ENCODE peak calls at places on chromosomes 5 and 9, in six cellular contexts. A, O, R, M, J and L are unnamed samples. For H3K27me3, the result is how much of the 10 kb centered on the place peaks cover.

GRCh38 chr5:19709403-19709802 is 278.6 kb downstream of the CDH18 start:
- DNase-seq in A (no peak), R (no peak), M (no peak), O (no peak), J (no peak), L (no peak)

GRCh38 chr9:109329274-109330258 is 8.7 kb upstream of the EPB41L4B start:
- DNase-seq in M (no peak), R (no peak), O (no peak), A (peak), J (peak), L (no peak)

GRCh38 chr5:40585537-40586267 is 94.0 kb upstream of the PTGER4 start:
- DNase-seq in J (no peak), M (no peak), O (no peak), R (no peak), A (no peak), L (no peak)

GRCh38 chr5:154411338-154411737 is 34.5 kb upstream of the SAP30L start:
- DNase-seq in O (no peak), A (no peak), M (no peak), J (no peak), R (no peak), L (no peak)

GRCh38 chr5:135547590-135548254 is 12.0 kb upstream of the NEUROG1 start:
- DNase-seq in R (no peak), A (no peak), M (no peak), J (no peak), O (no peak), L (no peak)

GRCh38 chr5:1749346-1750124 is 50.1 kb downstream of the MRPL36 start:
- DNase-seq in M (no peak), J (peak), R (no peak), O (peak), A (no peak), L (no peak)

GRCh38 chr9:115952667-115953316 is 200.8 kb upstream of the PAPPA start:
- DNase-seq in J (no peak), R (no peak), O (no peak), M (peak), A (peak), L (no peak)

GRCh38 chr5:149298163-149298562 is 26.5 kb downstream of the AFAP1L1 start:
- DNase-seq in M (no peak), O (no peak), A (no peak), J (no peak), R (no peak), L (no peak)

GRCh38 chr5:156121234-156121633 is 205.7 kb upstream of the SGCD start:
- DNase-seq in M (no peak), R (no peak), J (no peak), A (peak), O (no peak), L (no peak)

GRCh38 chr9:133171161-133171955 is 7.6 kb upstream of the GBGT1 start:
- DNase-seq in O (no peak), A (no peak), J (no peak), M (no peak), R (no peak), L (no peak)

GRCh38 chr5:150188146-150188842 is 1.6 kb upstream of the SLC6A7 start:
- DNase-seq in A (no peak), J (no peak), O (no peak), M (no peak), R (no peak), L (no peak)

GRCh38 chr9:105116047-105116868 is 128.2 kb upstream of the SLC44A1 start:
- DNase-seq in J (peak), O (no peak), M (no peak), R (peak), A (no peak), L (peak)

GRCh38 chr9:100581661-100582060 is 3.8 kb downstream of the CAVIN4 start:
- DNase-seq in J (no peak), A (no peak), O (no peak), R (no peak), M (no peak), L (no peak)

GRCh38 chr5:97062046-97062445 is 80.4 kb downstream of the LIX1 start:
- DNase-seq in A (no peak), M (no peak), R (no peak), O (no peak), J (peak), L (no peak)

GRCh38 chr9:37988041-37988440 is 81.0 kb downstream of the SHB start:
- DNase-seq in A (no peak), O (no peak), J (no peak), R (no peak), M (no peak), L (no peak)

GRCh38 chr9:34459356-34459755 is 751 bp downstream of the DNAI1 start:
- DNase-seq in J (no peak), M (no peak), O (no peak), A (no peak), R (no peak), L (no peak)

GRCh38 chr9:91908746-91909145 is 41.3 kb downstream of the ROR2 start:
- DNase-seq in J (no peak), A (peak), R (no peak), M (peak), O (no peak), L (no peak)

GRCh38 chr9:101421653-101422065 is 13.9 kb downstream of the ALDOB start:
- DNase-seq in J (no peak), M (no peak), R (no peak), A (no peak), O (no peak), L (no peak)

GRCh38 chr5:67992919-67993318 is 222.6 kb upstream of the PIK3R1 start:
- DNase-seq in A (peak), M (no peak), J (no peak), R (no peak), O (no peak), L (no peak)

GRCh38 chr5:126681970-126682369 is 81.2 kb downstream of the PHAX start:
- DNase-seq in A (no peak), R (no peak), M (no peak), O (no peak), J (no peak), L (no peak)

GRCh38 chr5:30968971-30969370 is 224.5 kb upstream of the CDH6 start:
- DNase-seq in A (no peak), J (no peak), M (no peak), O (no peak), R (no peak), L (no peak)

GRCh38 chr5:119578937-119579336 is 50.4 kb upstream of the FAM170A start:
- DNase-seq in A (peak), R (no peak), O (no peak), J (peak), M (peak), L (peak)

GRCh38 chr5:171162165-171162564 is 146.9 kb upstream of the TLX3 start:
- DNase-seq in A (no peak), J (peak), R (no peak), M (no peak), O (peak), L (no peak)

GRCh38 chr9:129141066-129142041 is 30.1 kb downstream of the PTPA start:
- DNase-seq in O (no peak), R (no peak), A (peak), J (peak), M (peak), L (peak)

GRCh38 chr5:72133212-72133990 is 26.1 kb downstream of the MAP1B start:
- DNase-seq in O (no peak), M (no peak), A (peak), R (no peak), J (no peak), L (no peak)

GRCh38 chr5:40233268-40233667 is 446.4 kb upstream of the PTGER4 start:
- DNase-seq in M (no peak), R (no peak), J (no peak), A (peak), O (no peak), L (no peak)

GRCh38 chr5:73231245-73231778 is 58.3 kb downstream of the TMEM174 start:
- DNase-seq in J (no peak), R (no peak), M (no peak), O (no peak), A (no peak), L (no peak)

DNA sequence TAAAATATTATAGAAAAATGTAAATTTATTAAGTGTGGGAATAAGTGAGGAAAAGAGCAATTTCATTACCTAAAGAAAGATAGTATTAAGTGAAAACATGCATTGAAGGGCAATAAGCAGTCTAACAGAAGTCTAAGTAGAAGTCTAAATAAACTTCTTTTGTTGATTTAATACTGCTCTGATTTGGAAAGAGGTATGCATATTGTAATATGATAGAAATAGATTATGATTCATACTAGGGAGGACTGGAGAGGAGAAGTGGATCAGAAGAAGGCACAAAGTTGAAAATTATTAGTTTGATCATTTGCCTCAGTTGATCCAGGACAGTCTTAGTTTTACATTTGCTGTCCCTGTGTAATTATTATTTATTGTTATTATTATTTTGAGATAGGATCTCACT is 6.6 kb upstream of the ERBIN start:
- DNase-seq in O (no peak), A (peak), R (no peak), J (no peak), M (no peak), L (no peak)
- H3K14ac ChIP-seq in O (no peak), A (no peak), R (no peak), J (no peak), M (no peak), L (no peak)

DNA sequence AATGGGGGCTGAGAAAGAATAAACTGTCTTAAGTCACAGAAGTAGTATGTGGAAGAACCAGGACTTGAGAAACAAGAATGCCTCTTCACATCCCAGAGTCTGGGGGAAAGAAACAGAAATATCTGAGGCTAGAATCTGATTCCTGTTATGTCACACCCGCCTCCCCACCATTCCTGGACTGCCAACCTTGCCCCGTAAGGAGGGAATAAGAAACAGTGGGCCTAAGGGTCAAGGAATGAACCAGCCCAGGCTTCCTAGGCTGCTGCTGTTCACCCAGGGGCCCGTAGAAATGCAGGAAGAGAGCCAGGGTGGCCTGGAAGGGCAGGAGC is 4.3 kb downstream of the PCDH1 start:
- DNase-seq in M (no peak), J (no peak), O (no peak), R (no peak), A (no peak), L (peak)
- H3K27me3 ChIP-seq in M (half or more), J (under half), O (under half), R (under half), A (half or more), L (under half)

GRCh38 chr5:175872287-175873089 is 1.1 kb downstream of the CPLX2 start:
- DNase-seq in J (peak), A (no peak), R (no peak), M (no peak), O (peak), L (no peak)

GRCh38 chr5:175878021-175878420 is 6.6 kb downstream of the CPLX2 start:
- DNase-seq in R (no peak), O (no peak), A (no peak), J (no peak), M (no peak), L (no peak)

GRCh38 chr5:175873090-175873454 is 1.7 kb downstream of the CPLX2 start:
- DNase-seq in M (no peak), R (no peak), O (peak), J (peak), A (no peak), L (no peak)

GRCh38 chr5:175876107-175876506 is 4.7 kb downstream of the CPLX2 start:
- DNase-seq in J (no peak), O (no peak), M (no peak), R (no peak), A (no peak), L (no peak)

DNA sequence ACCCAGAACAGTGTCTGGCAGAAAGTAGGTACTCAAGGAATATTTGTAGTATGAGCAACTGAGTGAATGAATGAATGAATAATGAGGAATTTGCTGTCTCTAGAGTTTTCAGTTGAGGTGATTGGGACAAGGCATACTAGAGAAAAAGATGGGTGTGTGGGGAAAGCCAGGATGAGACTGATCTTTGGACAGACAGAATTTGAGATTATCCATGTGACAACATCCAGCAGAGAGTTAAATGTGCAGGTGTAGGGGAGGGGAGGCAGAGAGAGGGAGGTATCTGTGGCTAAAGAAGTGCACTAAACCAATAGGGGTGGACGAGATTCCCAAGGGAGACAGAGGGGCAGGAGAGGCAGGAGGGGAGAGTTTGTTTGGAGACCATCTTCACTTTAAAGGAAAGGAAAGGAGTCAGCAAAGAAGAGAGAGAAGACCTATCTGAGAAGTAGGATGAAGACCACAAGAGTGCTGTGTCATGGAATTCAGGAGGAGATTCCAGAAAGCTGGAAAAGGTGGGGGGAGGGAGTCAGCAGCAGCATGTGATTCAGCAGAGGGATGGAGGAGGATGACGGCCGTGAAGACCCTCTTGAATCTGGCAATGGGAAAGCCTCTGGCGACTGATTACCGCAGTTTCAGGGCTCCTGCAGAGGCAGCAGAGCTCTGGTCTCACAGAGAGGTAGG is 3.2 kb downstream of the CPLX2 start:
- DNase-seq in A (no peak), J (no peak), M (no peak), O (no peak), R (no peak), L (no peak)
- H2BK5ac ChIP-seq in A (no peak), J (no peak), M (no peak), O (no peak), R (no peak), L (no peak)

GRCh38 chr5:82861705-82862104 is 215.5 kb downstream of the TMEM167A start:
- DNase-seq in R (no peak), A (no peak), M (no peak), O (no peak), J (no peak), L (no peak)

GRCh38 chr5:82859439-82860140 is 217.6 kb downstream of the TMEM167A start:
- DNase-seq in M (peak), A (no peak), J (no peak), O (no peak), R (no peak), L (no peak)

GRCh38 chr5:82862247-82862646 is 214.9 kb downstream of the TMEM167A start:
- DNase-seq in O (no peak), J (no peak), A (no peak), M (no peak), R (no peak), L (no peak)

GRCh38 chr5:82865625-82866024 is 211.6 kb downstream of the TMEM167A start:
- DNase-seq in A (no peak), M (no peak), R (no peak), J (no peak), O (no peak), L (no peak)

GRCh38 chr5:82863260-82863659 is 213.9 kb downstream of the TMEM167A start:
- DNase-seq in R (no peak), M (no peak), O (no peak), A (no peak), J (no peak), L (no peak)
- H3K14ac ChIP-seq in R (no peak), M (no peak), O (no peak), A (no peak), J (no peak), L (no peak)

GRCh38 chr5:168916852-168917251 is 337.7 kb upstream of the PANK3 start:
- DNase-seq in O (no peak), M (peak), J (no peak), R (no peak), A (no peak), L (peak)
- H3K27me3 ChIP-seq in O (under half), M (under half), J (under half), R (under half), A (under half), L (under half)

GRCh38 chr5:9604416-9604815 is 25.7 kb downstream of the TAS2R1 start:
- DNase-seq in J (no peak), O (no peak), M (peak), A (peak), R (no peak), L (no peak)

GRCh38 chr5:9605041-9605440 is 25.1 kb downstream of the TAS2R1 start:
- DNase-seq in M (no peak), J (no peak), O (no peak), A (no peak), R (no peak), L (no peak)

GRCh38 chr5:9605459-9605858 is 24.7 kb downstream of the TAS2R1 start:
- DNase-seq in O (no peak), M (no peak), R (no peak), A (no peak), J (no peak), L (no peak)

GRCh38 chr5:9599391-9599790 is 30.8 kb downstream of the TAS2R1 start:
- DNase-seq in J (no peak), O (no peak), A (no peak), R (no peak), M (no peak), L (no peak)

DNA sequence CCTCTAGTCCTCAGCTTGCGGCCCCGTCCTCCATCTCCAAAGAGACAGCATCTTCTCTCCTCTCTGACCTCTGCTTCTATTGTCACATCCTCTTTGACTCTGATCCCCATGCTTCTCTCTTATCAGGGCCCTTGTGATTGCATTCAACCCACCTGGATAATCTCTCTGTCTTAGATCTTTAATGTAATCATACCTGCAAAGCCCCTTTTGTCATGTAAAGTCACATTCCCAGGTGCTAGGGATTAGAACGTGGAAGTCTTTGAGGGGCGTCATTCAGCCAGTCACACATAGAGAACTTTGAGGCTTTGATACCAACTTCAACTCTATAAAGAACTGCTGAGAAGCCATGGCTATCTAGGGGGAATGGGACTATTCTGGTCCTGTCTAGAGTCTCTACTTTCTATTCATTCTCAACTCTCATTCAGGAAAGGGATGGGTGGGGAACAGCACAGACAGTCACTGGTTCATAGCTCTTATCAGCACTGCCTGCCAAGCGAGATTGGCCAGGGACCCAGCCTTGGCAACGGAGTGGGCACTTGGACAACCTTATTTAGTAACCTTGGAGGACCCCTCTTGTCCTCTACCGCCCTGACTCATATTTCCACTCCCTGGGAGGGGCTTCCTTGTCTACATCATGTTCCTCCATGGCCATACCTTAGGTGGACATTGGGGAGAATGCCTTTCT is 29.0 kb downstream of the TAS2R1 start:
- DNase-seq in A (no peak), M (no peak), R (no peak), J (no peak), O (no peak), L (no peak)
- H2BK5ac ChIP-seq in A (no peak), M (no peak), R (no peak), J (no peak), O (no peak), L (no peak)

GRCh38 chr5:85458319-85458718 is 1073.6 kb upstream of the EDIL3 start:
- DNase-seq in O (no peak), J (no peak), M (no peak), A (no peak), R (no peak), L (no peak)
- H3K14ac ChIP-seq in O (no peak), J (no peak), M (no peak), A (no peak), R (no peak), L (no peak)

GRCh38 chr9:114474425-114474824 is 30.8 kb downstream of the WHRN start:
- DNase-seq in J (no peak), R (no peak), M (no peak), O (no peak), A (no peak), L (no peak)
- H3K27me3 ChIP-seq in J (under half), R (under half), M (under half), O (under half), A (under half), L (under half)